ENCODE peak calls at places on chromosomes 6 and 20, in six cellular contexts. One of them, this sample, is unnamed.
A peak's percentile ranks its signal among the peaks of the same experiment; 100 is the strongest.

GRCh38 chr20:20459726-20460125 is 91.8 kb downstream of the INSM1 start:
- DNase-seq in activated T-cell treated with anti-CD3 and anti-CD28 coated beads for 48 hours: no peak
- DNase-seq in LoVo: no peak
- DNase-seq in mesenchymal stem cell: no peak
- DNase-seq in stimulated activated CD4-positive, alpha-beta T cell treated with anti-CD3 and anti-CD28 coated beads, Interleukin-15, amount 100 ng/mL, for 1 hour: no peak
- DNase-seq in GM23248: peak; percentile 26
- DNase-seq in this sample: no peak

GRCh38 chr6:74607934-74608333 is 597.9 kb downstream of the COL12A1 start:
- DNase-seq in activated T-cell treated with anti-CD3 and anti-CD28 coated beads for 48 hours: no peak
- DNase-seq in LoVo: no peak
- DNase-seq in mesenchymal stem cell: peak; percentile 68
- DNase-seq in stimulated activated CD4-positive, alpha-beta T cell treated with anti-CD3 and anti-CD28 coated beads, Interleukin-15, amount 100 ng/mL, for 1 hour: no peak
- DNase-seq in GM23248: peak; percentile 40
- DNase-seq in this sample: no peak

GRCh38 chr20:4951299-4951698 is 50.0 kb downstream of the SLC23A2 start:
- DNase-seq in activated T-cell treated with anti-CD3 and anti-CD28 coated beads for 48 hours: no peak
- DNase-seq in LoVo: no peak
- DNase-seq in mesenchymal stem cell: peak; percentile 80
- DNase-seq in stimulated activated CD4-positive, alpha-beta T cell treated with anti-CD3 and anti-CD28 coated beads, Interleukin-15, amount 100 ng/mL, for 1 hour: no peak
- DNase-seq in GM23248: peak; percentile 90
- DNase-seq in this sample: peak; percentile 33

GRCh38 chr6:100965069-100965468 is 83.9 kb upstream of the ASCC3 start:
- DNase-seq in activated T-cell treated with anti-CD3 and anti-CD28 coated beads for 48 hours: no peak
- DNase-seq in LoVo: no peak
- DNase-seq in mesenchymal stem cell: no peak
- DNase-seq in stimulated activated CD4-positive, alpha-beta T cell treated with anti-CD3 and anti-CD28 coated beads, Interleukin-15, amount 100 ng/mL, for 1 hour: no peak
- DNase-seq in GM23248: no peak
- DNase-seq in this sample: no peak

GRCh38 chr6:162343902-162344226 is 383.7 kb downstream of the PRKN start:
- DNase-seq in activated T-cell treated with anti-CD3 and anti-CD28 coated beads for 48 hours: no peak
- DNase-seq in LoVo: no peak
- DNase-seq in mesenchymal stem cell: no peak
- DNase-seq in stimulated activated CD4-positive, alpha-beta T cell treated with anti-CD3 and anti-CD28 coated beads, Interleukin-15, amount 100 ng/mL, for 1 hour: no peak
- DNase-seq in GM23248: peak; percentile 69
- DNase-seq in this sample: no peak

GRCh38 chr6:168138436-168138835 is 59.4 kb upstream of the FRMD1 start:
- DNase-seq in activated T-cell treated with anti-CD3 and anti-CD28 coated beads for 48 hours: no peak
- DNase-seq in LoVo: no peak
- DNase-seq in mesenchymal stem cell: no peak
- DNase-seq in stimulated activated CD4-positive, alpha-beta T cell treated with anti-CD3 and anti-CD28 coated beads, Interleukin-15, amount 100 ng/mL, for 1 hour: no peak
- DNase-seq in GM23248: no peak
- DNase-seq in this sample: no peak

GRCh38 chr20:58150772-58151171 is 77.7 kb downstream of the ANKRD60 start:
- DNase-seq in activated T-cell treated with anti-CD3 and anti-CD28 coated beads for 48 hours: no peak
- DNase-seq in LoVo: no peak
- DNase-seq in mesenchymal stem cell: no peak
- DNase-seq in stimulated activated CD4-positive, alpha-beta T cell treated with anti-CD3 and anti-CD28 coated beads, Interleukin-15, amount 100 ng/mL, for 1 hour: no peak
- DNase-seq in GM23248: no peak
- DNase-seq in this sample: no peak

GRCh38 chr6:87122477-87122876 is 27.6 kb upstream of the CGA start:
- DNase-seq in activated T-cell treated with anti-CD3 and anti-CD28 coated beads for 48 hours: no peak
- DNase-seq in LoVo: no peak
- DNase-seq in mesenchymal stem cell: no peak
- DNase-seq in stimulated activated CD4-positive, alpha-beta T cell treated with anti-CD3 and anti-CD28 coated beads, Interleukin-15, amount 100 ng/mL, for 1 hour: no peak
- DNase-seq in GM23248: no peak
- DNase-seq in this sample: no peak

GRCh38 chr6:7311171-7311570 is 1.8 kb downstream of the SSR1 start:
- DNase-seq in activated T-cell treated with anti-CD3 and anti-CD28 coated beads for 48 hours: no peak
- DNase-seq in LoVo: no peak
- DNase-seq in mesenchymal stem cell: peak; percentile 12
- DNase-seq in stimulated activated CD4-positive, alpha-beta T cell treated with anti-CD3 and anti-CD28 coated beads, Interleukin-15, amount 100 ng/mL, for 1 hour: no peak
- DNase-seq in GM23248: peak; percentile 32
- DNase-seq in this sample: no peak

GRCh38 chr6:79911992-79912391 is 35.4 kb downstream of the ELOVL4 start:
- DNase-seq in activated T-cell treated with anti-CD3 and anti-CD28 coated beads for 48 hours: no peak
- DNase-seq in LoVo: no peak
- DNase-seq in mesenchymal stem cell: no peak
- DNase-seq in stimulated activated CD4-positive, alpha-beta T cell treated with anti-CD3 and anti-CD28 coated beads, Interleukin-15, amount 100 ng/mL, for 1 hour: no peak
- DNase-seq in GM23248: no peak
- DNase-seq in this sample: no peak

GRCh38 chr6:166673309-166673708 is 46.3 kb upstream of the RPS6KA2 start:
- DNase-seq in activated T-cell treated with anti-CD3 and anti-CD28 coated beads for 48 hours: no peak
- DNase-seq in LoVo: no peak
- DNase-seq in mesenchymal stem cell: no peak
- DNase-seq in stimulated activated CD4-positive, alpha-beta T cell treated with anti-CD3 and anti-CD28 coated beads, Interleukin-15, amount 100 ng/mL, for 1 hour: no peak
- DNase-seq in GM23248: no peak
- DNase-seq in this sample: no peak

GRCh38 chr6:106801256-106801655 is 171.9 kb downstream of the QRSL1 start:
- DNase-seq in activated T-cell treated with anti-CD3 and anti-CD28 coated beads for 48 hours: no peak
- DNase-seq in LoVo: no peak
- DNase-seq in mesenchymal stem cell: no peak
- DNase-seq in stimulated activated CD4-positive, alpha-beta T cell treated with anti-CD3 and anti-CD28 coated beads, Interleukin-15, amount 100 ng/mL, for 1 hour: no peak
- DNase-seq in GM23248: no peak
- DNase-seq in this sample: no peak